ENCODE peak calls at places on chromosomes 13 and 19, in ten cellular contexts. Y, G, S, U, E, K, W, Q, D and J are unnamed samples.
A peak's percentile ranks its signal among the peaks of the same experiment; 100 is the strongest.

GRCh38 chr13:71499235-71499634 is 367.8 kb downstream of the DACH1 start:
- DNase-seq in Y (no peak), G (no peak), S (no peak), U (no peak), E (no peak), K (no peak), W (no peak), Q (no peak), D (no peak), J (no peak)

GRCh38 chr13:112481458-112481857 is 105.3 kb downstream of the SPACA7 start:
- DNase-seq in Y (no peak), G (peak; percentile 13), S (no peak), U (no peak), E (no peak), K (no peak), W (no peak), Q (no peak), D (no peak), J (no peak)

GRCh38 chr13:82636119-82636518 is 1246.2 kb downstream of the SLITRK1 start:
- DNase-seq in Y (no peak), G (no peak), S (no peak), U (peak; percentile 74), E (no peak), K (no peak), W (no peak), Q (no peak), D (peak; percentile 9), J (no peak)

GRCh38 chr13:64078480-64078936 is 2662.9 kb upstream of the PCDH20 start:
- DNase-seq in Y (no peak), G (no peak), S (no peak), U (no peak), E (no peak), K (no peak), W (no peak), Q (no peak), D (no peak), J (no peak)

GRCh38 chr19:17283504-17283996 is 1.8 kb downstream of the ANKLE1 start:
- DNase-seq in Y (no peak), G (no peak), S (no peak), U (no peak), E (no peak), K (no peak), W (no peak), Q (no peak), D (no peak), J (no peak)

GRCh38 chr13:27797228-27797624 is 4.9 kb downstream of the GSX1 start:
- DNase-seq in Y (no peak), G (peak; percentile 46), S (no peak), U (peak; percentile 39), E (no peak), K (peak; percentile 14), W (no peak), Q (peak; percentile 47), D (peak; percentile 30), J (no peak)

GRCh38 chr19:1001538-1002166 is 1.4 kb downstream of the GRIN3B start:
- DNase-seq in Y (peak; percentile 74), G (peak; percentile 37), S (peak; percentile 84), U (no peak), E (peak; percentile 82), K (peak; percentile 60), W (peak; percentile 64), Q (peak; percentile 71), D (no peak), J (peak; percentile 49)

GRCh38 chr13:52405369-52405766 is 604 bp downstream of the THSD1 start:
- DNase-seq in Y (no peak), G (no peak), S (no peak), U (peak; percentile 16), E (no peak), K (no peak), W (no peak), Q (no peak), D (no peak), J (no peak)

GRCh38 chr13:36130542-36131214 is 504 bp downstream of the DCLK1 start:
- DNase-seq in Y (peak; percentile 58), G (no peak), S (no peak), U (no peak), E (no peak), K (peak; percentile 21), W (no peak), Q (peak; percentile 38), D (no peak), J (no peak)

GRCh38 chr19:1816530-1817298 is 4.6 kb upstream of the ATP8B3 start:
- DNase-seq in Y (peak; percentile 26), G (no peak), S (no peak), U (no peak), E (no peak), K (no peak), W (no peak), Q (no peak), D (no peak), J (no peak)

GRCh38 chr13:72983085-72983768 is 75.6 kb upstream of the KLF5 start:
- DNase-seq in Y (no peak), G (peak; percentile 77), S (no peak), U (peak; percentile 69), E (no peak), K (peak; percentile 41), W (no peak), Q (no peak), D (peak; percentile 69), J (no peak)

GRCh38 chr19:19610376-19611240 is 7.9 kb downstream of the PBX4 start:
- DNase-seq in Y (no peak), G (no peak), S (no peak), U (peak; percentile 70), E (no peak), K (no peak), W (no peak), Q (no peak), D (peak; percentile 18), J (no peak)